ENCODE peak calls at places on chromosome 4, in seven cellular contexts. One of them, this sample, is unnamed.
A peak's percentile ranks its signal among the peaks of the same experiment; 100 is the strongest.

GRCh38 chr4:784401-785331 is 41.3 kb downstream of the CPLX1 start:
- DNase-seq in kidney tubule cell: no peak
- DNase-seq in activated CD8-positive, alpha-beta memory T cell treated with anti-CD3 and anti-CD28 coated beads for 48 hours: no peak
- DNase-seq in Caki2: no peak
- DNase-seq in activated CD8-positive, alpha-beta T cell treated with anti-CD3 and anti-CD28 coated beads, Interleukin-2, amount 10 ng/mL, durations not matched to agents 7 days and 5 days: no peak
- DNase-seq in GM04504: no peak
- DNase-seq in OCI-M1: no peak
- DNase-seq in this sample: no peak

GRCh38 chr4:3611778-3612177 is 79.6 kb upstream of the LRPAP1 start:
- DNase-seq in activated CD8-positive, alpha-beta memory T cell treated with anti-CD3 and anti-CD28 coated beads for 48 hours: no peak
- DNase-seq in kidney tubule cell: no peak
- DNase-seq in Caki2: no peak
- DNase-seq in activated CD8-positive, alpha-beta T cell treated with anti-CD3 and anti-CD28 coated beads, Interleukin-2, amount 10 ng/mL, durations not matched to agents 7 days and 5 days: no peak
- DNase-seq in GM04504: no peak
- DNase-seq in OCI-M1: no peak
- DNase-seq in this sample: no peak

GRCh38 chr4:46793036-46793435 is 116.0 kb downstream of the COX7B2 start:
- DNase-seq in GM04504: no peak
- DNase-seq in Caki2: no peak
- DNase-seq in activated CD8-positive, alpha-beta memory T cell treated with anti-CD3 and anti-CD28 coated beads for 48 hours: no peak
- DNase-seq in kidney tubule cell: no peak
- DNase-seq in activated CD8-positive, alpha-beta T cell treated with anti-CD3 and anti-CD28 coated beads, Interleukin-2, amount 10 ng/mL, durations not matched to agents 7 days and 5 days: no peak
- DNase-seq in OCI-M1: no peak
- DNase-seq in this sample: no peak

GRCh38 chr4:14910411-14910810 is 91.9 kb upstream of the CPEB2 start:
- DNase-seq in activated CD8-positive, alpha-beta memory T cell treated with anti-CD3 and anti-CD28 coated beads for 48 hours: no peak
- DNase-seq in Caki2: no peak
- DNase-seq in OCI-M1: peak; percentile 60
- DNase-seq in kidney tubule cell: no peak
- DNase-seq in activated CD8-positive, alpha-beta T cell treated with anti-CD3 and anti-CD28 coated beads, Interleukin-2, amount 10 ng/mL, durations not matched to agents 7 days and 5 days: no peak
- DNase-seq in GM04504: no peak
- DNase-seq in this sample: no peak

GRCh38 chr4:101527186-101527585 is 179.9 kb upstream of the PPP3CA start:
- DNase-seq in kidney tubule cell: peak; percentile 50
- DNase-seq in GM04504: no peak
- DNase-seq in activated CD8-positive, alpha-beta T cell treated with anti-CD3 and anti-CD28 coated beads, Interleukin-2, amount 10 ng/mL, durations not matched to agents 7 days and 5 days: peak; percentile 76
- DNase-seq in Caki2: no peak
- DNase-seq in activated CD8-positive, alpha-beta memory T cell treated with anti-CD3 and anti-CD28 coated beads for 48 hours: no peak
- DNase-seq in OCI-M1: peak; percentile 65
- DNase-seq in this sample: no peak

GRCh38 chr4:189046642-189047041 is 894.0 kb upstream of the FRG1 start:
- DNase-seq in OCI-M1: no peak
- DNase-seq in Caki2: no peak
- DNase-seq in kidney tubule cell: peak; percentile 37
- DNase-seq in GM04504: no peak
- DNase-seq in activated CD8-positive, alpha-beta T cell treated with anti-CD3 and anti-CD28 coated beads, Interleukin-2, amount 10 ng/mL, durations not matched to agents 7 days and 5 days: no peak
- DNase-seq in activated CD8-positive, alpha-beta memory T cell treated with anti-CD3 and anti-CD28 coated beads for 48 hours: no peak
- DNase-seq in this sample: no peak

GRCh38 chr4:186724048-186724860 is 598 bp upstream of the FAT1 start:
- DNase-seq in activated CD8-positive, alpha-beta memory T cell treated with anti-CD3 and anti-CD28 coated beads for 48 hours: no peak
- DNase-seq in Caki2: peak; percentile 70
- DNase-seq in kidney tubule cell: peak; percentile 72
- DNase-seq in activated CD8-positive, alpha-beta T cell treated with anti-CD3 and anti-CD28 coated beads, Interleukin-2, amount 10 ng/mL, durations not matched to agents 7 days and 5 days: no peak
- DNase-seq in OCI-M1: no peak
- DNase-seq in GM04504: no peak
- DNase-seq in this sample: no peak

GRCh38 chr4:1809754-1810502 is 16.8 kb downstream of the FGFR3 start:
- DNase-seq in activated CD8-positive, alpha-beta T cell treated with anti-CD3 and anti-CD28 coated beads, Interleukin-2, amount 10 ng/mL, durations not matched to agents 7 days and 5 days: peak; percentile 75
- DNase-seq in GM04504: peak; percentile 17
- DNase-seq in activated CD8-positive, alpha-beta memory T cell treated with anti-CD3 and anti-CD28 coated beads for 48 hours: peak; percentile 67
- DNase-seq in Caki2: peak; percentile 38
- DNase-seq in kidney tubule cell: peak; percentile 70
- DNase-seq in OCI-M1: peak; percentile 84
- DNase-seq in this sample: no peak

GRCh38 chr4:25144870-25145481 is 15.3 kb downstream of the SEPSECS start:
- DNase-seq in OCI-M1: peak; percentile 57
- DNase-seq in GM04504: peak; percentile 15
- DNase-seq in kidney tubule cell: peak; percentile 40
- DNase-seq in activated CD8-positive, alpha-beta memory T cell treated with anti-CD3 and anti-CD28 coated beads for 48 hours: no peak
- DNase-seq in Caki2: peak; percentile 13
- DNase-seq in activated CD8-positive, alpha-beta T cell treated with anti-CD3 and anti-CD28 coated beads, Interleukin-2, amount 10 ng/mL, durations not matched to agents 7 days and 5 days: no peak
- DNase-seq in this sample: no peak

GRCh38 chr4:2069161-2069971 is 10.2 kb downstream of the NAT8L start:
- DNase-seq in OCI-M1: no peak
- DNase-seq in kidney tubule cell: no peak
- DNase-seq in GM04504: no peak
- DNase-seq in activated CD8-positive, alpha-beta memory T cell treated with anti-CD3 and anti-CD28 coated beads for 48 hours: no peak
- DNase-seq in activated CD8-positive, alpha-beta T cell treated with anti-CD3 and anti-CD28 coated beads, Interleukin-2, amount 10 ng/mL, durations not matched to agents 7 days and 5 days: no peak
- DNase-seq in Caki2: no peak
- DNase-seq in this sample: no peak

GRCh38 chr4:161197912-161198311 is 965.9 kb downstream of the FSTL5 start:
- DNase-seq in GM04504: no peak
- DNase-seq in kidney tubule cell: no peak
- DNase-seq in activated CD8-positive, alpha-beta T cell treated with anti-CD3 and anti-CD28 coated beads, Interleukin-2, amount 10 ng/mL, durations not matched to agents 7 days and 5 days: no peak
- DNase-seq in Caki2: no peak
- DNase-seq in activated CD8-positive, alpha-beta memory T cell treated with anti-CD3 and anti-CD28 coated beads for 48 hours: no peak
- DNase-seq in OCI-M1: no peak
- DNase-seq in this sample: no peak

GRCh38 chr4:81165853-81166430 is 49.1 kb downstream of the PRKG2 start:
- DNase-seq in kidney tubule cell: peak; percentile 21
- DNase-seq in Caki2: no peak
- DNase-seq in activated CD8-positive, alpha-beta T cell treated with anti-CD3 and anti-CD28 coated beads, Interleukin-2, amount 10 ng/mL, durations not matched to agents 7 days and 5 days: no peak
- DNase-seq in activated CD8-positive, alpha-beta memory T cell treated with anti-CD3 and anti-CD28 coated beads for 48 hours: no peak
- DNase-seq in GM04504: peak; percentile 36
- DNase-seq in OCI-M1: no peak
- DNase-seq in this sample: no peak

GRCh38 chr4:1047106-1047975 is 35.9 kb downstream of the FGFRL1 start:
- DNase-seq in activated CD8-positive, alpha-beta T cell treated with anti-CD3 and anti-CD28 coated beads, Interleukin-2, amount 10 ng/mL, durations not matched to agents 7 days and 5 days: no peak
- DNase-seq in GM04504: no peak
- DNase-seq in activated CD8-positive, alpha-beta memory T cell treated with anti-CD3 and anti-CD28 coated beads for 48 hours: no peak
- DNase-seq in kidney tubule cell: no peak
- DNase-seq in Caki2: no peak
- DNase-seq in OCI-M1: no peak
- DNase-seq in this sample: no peak

GRCh38 chr4:53778122-53778521 is 186.8 kb upstream of the LNX1 start:
- DNase-seq in kidney tubule cell: no peak
- DNase-seq in Caki2: no peak
- DNase-seq in activated CD8-positive, alpha-beta T cell treated with anti-CD3 and anti-CD28 coated beads, Interleukin-2, amount 10 ng/mL, durations not matched to agents 7 days and 5 days: no peak
- DNase-seq in GM04504: no peak
- DNase-seq in activated CD8-positive, alpha-beta memory T cell treated with anti-CD3 and anti-CD28 coated beads for 48 hours: no peak
- DNase-seq in OCI-M1: no peak
- DNase-seq in this sample: no peak

GRCh38 chr4:159446266-159446976 is 343.5 kb downstream of the RAPGEF2 start:
- DNase-seq in Caki2: peak; percentile 47
- DNase-seq in GM04504: peak; percentile 38
- DNase-seq in kidney tubule cell: peak; percentile 83
- DNase-seq in activated CD8-positive, alpha-beta T cell treated with anti-CD3 and anti-CD28 coated beads, Interleukin-2, amount 10 ng/mL, durations not matched to agents 7 days and 5 days: peak; percentile 26
- DNase-seq in activated CD8-positive, alpha-beta memory T cell treated with anti-CD3 and anti-CD28 coated beads for 48 hours: no peak
- DNase-seq in OCI-M1: peak; percentile 82
- DNase-seq in this sample: no peak

GRCh38 chr4:78652282-78652876 is 100.8 kb downstream of the ANXA3 start:
- DNase-seq in OCI-M1: no peak
- DNase-seq in Caki2: no peak
- DNase-seq in kidney tubule cell: no peak
- DNase-seq in activated CD8-positive, alpha-beta T cell treated with anti-CD3 and anti-CD28 coated beads, Interleukin-2, amount 10 ng/mL, durations not matched to agents 7 days and 5 days: no peak
- DNase-seq in activated CD8-positive, alpha-beta memory T cell treated with anti-CD3 and anti-CD28 coated beads for 48 hours: no peak
- DNase-seq in GM04504: no peak
- DNase-seq in this sample: peak; percentile 24

GRCh38 chr4:156999175-156999517 is 27.5 kb upstream of the PDGFC start:
- DNase-seq in activated CD8-positive, alpha-beta T cell treated with anti-CD3 and anti-CD28 coated beads, Interleukin-2, amount 10 ng/mL, durations not matched to agents 7 days and 5 days: no peak
- DNase-seq in activated CD8-positive, alpha-beta memory T cell treated with anti-CD3 and anti-CD28 coated beads for 48 hours: no peak
- DNase-seq in kidney tubule cell: peak; percentile 98
- DNase-seq in Caki2: peak; percentile 89
- DNase-seq in OCI-M1: peak; percentile 94
- DNase-seq in GM04504: peak; percentile 94
- DNase-seq in this sample: peak; percentile 97

GRCh38 chr4:117370944-117371665 is 285.7 kb upstream of the TRAM1L1 start:
- DNase-seq in Caki2: no peak
- DNase-seq in GM04504: no peak
- DNase-seq in activated CD8-positive, alpha-beta T cell treated with anti-CD3 and anti-CD28 coated beads, Interleukin-2, amount 10 ng/mL, durations not matched to agents 7 days and 5 days: no peak
- DNase-seq in OCI-M1: no peak
- DNase-seq in activated CD8-positive, alpha-beta memory T cell treated with anti-CD3 and anti-CD28 coated beads for 48 hours: no peak
- DNase-seq in kidney tubule cell: no peak
- DNase-seq in this sample: no peak

GRCh38 chr4:77433102-77433733 is 172.4 kb upstream of the CXCL13 start:
- DNase-seq in kidney tubule cell: peak; percentile 71
- DNase-seq in activated CD8-positive, alpha-beta T cell treated with anti-CD3 and anti-CD28 coated beads, Interleukin-2, amount 10 ng/mL, durations not matched to agents 7 days and 5 days: peak; percentile 42
- DNase-seq in Caki2: peak; percentile 44
- DNase-seq in OCI-M1: peak; percentile 88
- DNase-seq in activated CD8-positive, alpha-beta memory T cell treated with anti-CD3 and anti-CD28 coated beads for 48 hours: no peak
- DNase-seq in GM04504: no peak
- DNase-seq in this sample: peak; percentile 5

GRCh38 chr4:185640809-185641675 is 105.7 kb upstream of the PDLIM3 start:
- DNase-seq in GM04504: peak; percentile 37
- DNase-seq in Caki2: peak; percentile 37
- DNase-seq in activated CD8-positive, alpha-beta memory T cell treated with anti-CD3 and anti-CD28 coated beads for 48 hours: no peak
- DNase-seq in kidney tubule cell: peak; percentile 72
- DNase-seq in activated CD8-positive, alpha-beta T cell treated with anti-CD3 and anti-CD28 coated beads, Interleukin-2, amount 10 ng/mL, durations not matched to agents 7 days and 5 days: no peak
- DNase-seq in OCI-M1: peak; percentile 85
- DNase-seq in this sample: peak; percentile 48

This sample was measured in retinal pigment epithelial cell.